ENCODE peak calls at places on chromosomes 7 and 10, in five cellular contexts. One of them, this sample, is unnamed.

GRCh38 chr7:64997164-64997908 is 6.5 kb upstream of the ZNF117 start:
- DNase-seq in CD8-positive, alpha-beta T cell: no peak
- DNase-seq in transverse colon: no peak
- DNase-seq in hepatocyte: no peak
- DNase-seq in heart left ventricle: no peak
- DNase-seq in this sample: no peak

GRCh38 chr7:77538186-77538907 is 1.3 kb downstream of the PTPN12 start:
- DNase-seq in transverse colon: peak
- DNase-seq in CD8-positive, alpha-beta T cell: no peak
- DNase-seq in heart left ventricle: peak
- DNase-seq in hepatocyte: peak
- DNase-seq in this sample: peak

GRCh38 chr7:51456471-51457060 is 140.0 kb upstream of the COBL start:
- DNase-seq in hepatocyte: no peak
- DNase-seq in transverse colon: no peak
- DNase-seq in CD8-positive, alpha-beta T cell: no peak
- DNase-seq in heart left ventricle: no peak
- DNase-seq in this sample: no peak

GRCh38 chr7:156376317-156376716 is 264.3 kb upstream of the RNF32 start:
- DNase-seq in hepatocyte: no peak
- DNase-seq in CD8-positive, alpha-beta T cell: no peak
- DNase-seq in heart left ventricle: no peak
- DNase-seq in transverse colon: no peak
- DNase-seq in this sample: no peak

GRCh38 chr7:148395292-148395691 is 195.3 kb upstream of the C7orf33 start:
- DNase-seq in transverse colon: no peak
- DNase-seq in hepatocyte: no peak
- DNase-seq in heart left ventricle: no peak
- DNase-seq in CD8-positive, alpha-beta T cell: no peak
- DNase-seq in this sample: no peak

GRCh38 chr7:137539111-137539715 is 195.7 kb upstream of the PTN start:
- DNase-seq in hepatocyte: no peak
- DNase-seq in CD8-positive, alpha-beta T cell: no peak
- DNase-seq in transverse colon: no peak
- DNase-seq in heart left ventricle: no peak
- DNase-seq in this sample: no peak

GRCh38 chr10:14093735-14094484 is 236.8 kb downstream of the FRMD4A start:
- DNase-seq in heart left ventricle: no peak
- DNase-seq in transverse colon: no peak
- DNase-seq in hepatocyte: peak
- DNase-seq in CD8-positive, alpha-beta T cell: no peak
- DNase-seq in this sample: peak

GRCh38 chr10:118488710-118489497 is 106.5 kb downstream of the PRLHR start:
- DNase-seq in transverse colon: no peak
- DNase-seq in heart left ventricle: no peak
- DNase-seq in CD8-positive, alpha-beta T cell: no peak
- DNase-seq in hepatocyte: no peak
- DNase-seq in this sample: no peak

GRCh38 chr7:34282271-34282670 is 375.7 kb upstream of the NPSR1 start:
- DNase-seq in CD8-positive, alpha-beta T cell: no peak
- DNase-seq in transverse colon: no peak
- DNase-seq in heart left ventricle: no peak
- DNase-seq in hepatocyte: no peak
- DNase-seq in this sample: no peak

GRCh38 chr10:96230527-96230926 is 40.8 kb downstream of the BLNK start:
- DNase-seq in transverse colon: no peak
- DNase-seq in heart left ventricle: no peak
- DNase-seq in hepatocyte: no peak
- DNase-seq in CD8-positive, alpha-beta T cell: no peak
- DNase-seq in this sample: no peak

GRCh38 chr7:155591055-155591750 is 44.8 kb upstream of the CNPY1 start:
- DNase-seq in hepatocyte: peak
- DNase-seq in transverse colon: peak
- DNase-seq in CD8-positive, alpha-beta T cell: no peak
- DNase-seq in heart left ventricle: no peak
- DNase-seq in this sample: peak

GRCh38 chr7:25815711-25816110 is 336.3 kb upstream of the NFE2L3 start:
- DNase-seq in hepatocyte: no peak
- DNase-seq in heart left ventricle: no peak
- DNase-seq in CD8-positive, alpha-beta T cell: no peak
- DNase-seq in transverse colon: no peak
- DNase-seq in this sample: no peak

DNA sequence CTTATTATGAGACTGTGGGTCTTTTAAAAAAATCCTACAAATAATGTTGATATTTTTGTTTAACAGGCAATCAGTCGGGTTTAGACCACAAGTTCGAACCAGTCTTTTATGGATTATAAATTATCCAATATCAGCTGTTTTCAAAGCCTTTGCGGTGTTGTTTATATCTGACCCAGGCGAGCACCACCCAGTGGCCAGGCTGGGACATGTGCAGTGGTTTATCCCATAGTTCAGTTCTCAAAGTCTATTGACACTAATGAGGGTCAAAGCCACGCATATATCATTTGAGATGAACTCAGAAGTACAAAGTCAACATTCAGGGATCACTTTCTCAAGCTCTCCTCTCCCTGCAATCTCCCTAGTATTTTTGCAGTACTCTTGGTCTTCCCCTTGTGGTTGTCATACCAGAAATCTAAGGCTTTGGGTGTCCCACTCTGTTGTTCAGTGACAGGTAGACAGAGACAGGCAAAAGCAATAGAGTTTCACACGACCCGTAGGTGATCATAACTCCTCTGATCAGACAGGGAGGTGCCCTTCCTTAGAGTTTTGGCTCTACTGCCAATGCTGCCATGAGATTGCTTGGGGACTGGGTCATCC is 117.4 kb upstream of the POM121L12 start:
- DNase-seq in hepatocyte: peak
- DNase-seq in heart left ventricle: no peak
- DNase-seq in transverse colon: no peak
- DNase-seq in CD8-positive, alpha-beta T cell: no peak
- DNase-seq in this sample: no peak
- TF ChIP-seq CTCF in hepatocyte: peak
- TF ChIP-seq CTCF in heart left ventricle: peak
- TF ChIP-seq CTCF in transverse colon: no peak
- TF ChIP-seq CTCF in CD8-positive, alpha-beta T cell: no peak
- TF ChIP-seq CTCF in this sample: no peak

DNA sequence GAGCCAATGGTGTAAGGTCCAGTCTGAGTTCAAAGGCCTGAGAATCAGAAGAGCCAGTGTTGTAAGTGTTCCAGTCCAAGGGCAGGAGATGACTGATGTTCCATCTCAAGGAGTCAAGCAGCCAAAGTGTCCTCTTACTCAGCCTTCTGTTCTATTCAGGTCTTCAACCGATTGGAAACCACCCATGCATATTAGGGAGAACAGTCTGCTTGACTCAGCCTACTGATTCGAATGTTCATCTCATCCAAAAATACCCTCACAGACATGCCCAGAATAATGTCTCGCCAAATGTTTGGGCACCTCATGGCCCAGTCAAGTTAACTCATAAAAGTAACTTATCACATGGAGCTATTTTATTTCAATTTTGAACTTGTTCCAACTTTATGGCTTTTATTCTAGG is 2.9 kb upstream of the WDFY4 start:
- DNase-seq in heart left ventricle: no peak
- DNase-seq in hepatocyte: peak
- DNase-seq in CD8-positive, alpha-beta T cell: no peak
- DNase-seq in transverse colon: no peak
- DNase-seq in this sample: no peak
- TF ChIP-seq CTCF in heart left ventricle: no peak
- TF ChIP-seq CTCF in hepatocyte: no peak
- TF ChIP-seq CTCF in CD8-positive, alpha-beta T cell: no peak
- TF ChIP-seq CTCF in transverse colon: no peak
- TF ChIP-seq CTCF in this sample: no peak

GRCh38 chr7:21641546-21641945 is 98.7 kb downstream of the DNAH11 start:
- DNase-seq in hepatocyte: no peak
- DNase-seq in CD8-positive, alpha-beta T cell: no peak
- DNase-seq in transverse colon: no peak
- DNase-seq in heart left ventricle: no peak
- DNase-seq in this sample: no peak
- TF ChIP-seq CTCF in hepatocyte: no peak
- TF ChIP-seq CTCF in CD8-positive, alpha-beta T cell: no peak
- TF ChIP-seq CTCF in transverse colon: no peak
- TF ChIP-seq CTCF in heart left ventricle: no peak
- TF ChIP-seq CTCF in this sample: no peak

GRCh38 chr7:143399151-143399550 is 9.5 kb downstream of the EPHA1 start:
- DNase-seq in hepatocyte: no peak
- DNase-seq in heart left ventricle: no peak
- DNase-seq in CD8-positive, alpha-beta T cell: no peak
- DNase-seq in transverse colon: no peak
- DNase-seq in this sample: no peak
- TF ChIP-seq CTCF in hepatocyte: no peak
- TF ChIP-seq CTCF in heart left ventricle: no peak
- TF ChIP-seq CTCF in CD8-positive, alpha-beta T cell: no peak
- TF ChIP-seq CTCF in transverse colon: no peak
- TF ChIP-seq CTCF in this sample: no peak

GRCh38 chr7:105337529-105337928 is 51.2 kb downstream of the SRPK2 start:
- DNase-seq in transverse colon: no peak
- DNase-seq in heart left ventricle: no peak
- DNase-seq in hepatocyte: no peak
- DNase-seq in CD8-positive, alpha-beta T cell: no peak
- DNase-seq in this sample: no peak
- TF ChIP-seq CTCF in transverse colon: no peak
- TF ChIP-seq CTCF in heart left ventricle: no peak
- TF ChIP-seq CTCF in hepatocyte: no peak
- TF ChIP-seq CTCF in CD8-positive, alpha-beta T cell: no peak
- TF ChIP-seq CTCF in this sample: no peak

DNA sequence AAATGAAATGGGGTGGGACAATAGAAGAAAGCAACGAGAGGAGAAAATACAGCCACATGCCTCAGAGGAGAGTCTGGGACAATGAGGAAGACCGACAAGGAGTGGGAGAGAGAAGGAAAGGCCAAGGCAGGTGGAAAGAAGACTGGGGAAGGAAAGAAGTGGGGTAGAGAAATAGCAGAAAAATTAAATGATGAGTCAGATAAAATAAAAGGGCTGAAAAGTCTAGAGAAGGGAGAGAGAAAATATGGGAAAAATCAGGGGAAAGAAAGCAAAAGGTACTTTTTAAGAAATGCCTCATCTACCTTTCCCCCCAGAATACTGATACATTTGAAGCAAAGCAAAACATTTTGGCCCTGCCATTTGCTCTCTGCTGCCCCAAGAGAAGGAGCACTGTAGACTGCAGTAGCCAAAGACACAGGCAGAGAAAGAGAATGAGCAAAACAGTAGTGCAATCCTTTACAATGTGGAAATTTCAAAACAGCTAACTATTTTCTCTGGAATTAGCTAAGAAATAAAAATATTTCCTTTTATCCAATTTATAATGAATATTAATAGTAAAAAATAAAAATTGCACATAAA is 14.5 kb downstream of the GBX1 start:
- DNase-seq in heart left ventricle: no peak
- DNase-seq in hepatocyte: no peak
- DNase-seq in transverse colon: no peak
- DNase-seq in CD8-positive, alpha-beta T cell: no peak
- DNase-seq in this sample: no peak
- TF ChIP-seq CTCF in heart left ventricle: no peak
- TF ChIP-seq CTCF in hepatocyte: no peak
- TF ChIP-seq CTCF in transverse colon: no peak
- TF ChIP-seq CTCF in CD8-positive, alpha-beta T cell: no peak
- TF ChIP-seq CTCF in this sample: no peak

DNA sequence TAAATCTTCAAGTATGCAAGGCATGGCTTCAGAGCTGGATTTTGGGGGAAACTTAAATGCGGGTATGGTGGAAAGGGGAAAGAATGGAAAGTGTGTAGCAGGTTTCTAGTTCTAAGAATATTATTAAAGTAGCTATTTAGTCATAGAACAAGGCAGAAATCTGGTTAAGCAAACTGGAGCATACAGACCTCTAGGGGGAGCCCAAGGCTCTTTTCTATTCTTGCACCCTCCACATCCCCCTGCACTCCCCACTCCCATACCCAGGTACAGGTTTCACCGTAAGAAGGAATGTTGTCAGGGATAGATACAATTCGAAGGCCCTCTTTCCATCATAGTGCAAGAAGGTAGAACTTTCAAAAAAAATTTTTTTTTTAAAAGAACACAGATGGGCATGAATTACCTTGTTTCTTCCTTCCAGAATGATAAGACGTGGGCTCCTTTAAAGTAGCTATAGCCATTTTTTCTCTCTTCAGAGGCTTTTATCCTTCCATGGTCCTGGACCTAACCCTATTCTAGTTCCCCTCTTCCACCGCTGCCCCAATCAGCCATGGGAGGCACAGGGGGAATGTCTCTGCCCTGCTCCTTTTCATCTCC is 41.5 kb upstream of the SMIM30 start:
- DNase-seq in heart left ventricle: no peak
- DNase-seq in transverse colon: no peak
- DNase-seq in hepatocyte: peak
- DNase-seq in CD8-positive, alpha-beta T cell: no peak
- DNase-seq in this sample: peak
- TF ChIP-seq CTCF in heart left ventricle: peak
- TF ChIP-seq CTCF in transverse colon: peak
- TF ChIP-seq CTCF in hepatocyte: peak
- TF ChIP-seq CTCF in CD8-positive, alpha-beta T cell: peak
- TF ChIP-seq CTCF in this sample: peak

This sample was measured in Calu3.